ENCODE peak calls at places on chromosomes 16 and 17, in five cellular contexts. G is HFF-Myc, F is fibroblast of pulmonary artery, I is esophagus squamous epithelium, Q is sigmoid colon. U is an unnamed sample.

GRCh38 chr17:266701-267656 is 85.5 kb upstream of the DOC2B start:
- DNase-seq in I (no peak), G (no peak), F (no peak), Q (peak), U (no peak)

GRCh38 chr17:35890774-35891155 is 10.6 kb upstream of the CCL5 start:
- DNase-seq in F (no peak), Q (no peak), I (no peak), G (no peak), U (no peak)

GRCh38 chr17:74351552-74352210 is 10.0 kb downstream of the BTBD17 start:
- DNase-seq in Q (no peak), G (no peak), F (no peak), I (no peak), U (no peak)

GRCh38 chr17:3818786-3819185 is 17.8 kb upstream of the ITGAE start:
- DNase-seq in G (no peak), F (peak), I (no peak), Q (no peak), U (no peak)

GRCh38 chr17:38602862-38603785 is 2.6 kb downstream of the SRCIN1 start:
- DNase-seq in F (no peak), I (no peak), Q (no peak), G (no peak), U (no peak)

GRCh38 chr17:65660947-65661346 is 99.5 kb upstream of the AXIN2 start:
- DNase-seq in F (peak), Q (no peak), I (no peak), G (peak), U (no peak)

GRCh38 chr17:48671697-48672171 is 45.6 kb upstream of the HOXB9 start:
- DNase-seq in G (peak), F (peak), Q (peak), I (no peak), U (no peak)

GRCh38 chr17:339193-340061 is 13.2 kb downstream of the RPH3AL start:
- DNase-seq in F (no peak), I (no peak), Q (peak), G (no peak), U (no peak)

GRCh38 chr17:59361386-59361785 is 29.9 kb downstream of the YPEL2 start:
- DNase-seq in F (peak), G (no peak), I (no peak), Q (no peak), U (no peak)

GRCh38 chr17:67322039-67322787 is 44.2 kb downstream of the PSMD12 start:
- DNase-seq in I (no peak), G (no peak), F (no peak), Q (no peak), U (no peak)

GRCh38 chr16:24572069-24572468 is 32.7 kb downstream of the RBBP6 start:
- DNase-seq in Q (no peak), F (no peak), I (no peak), G (no peak), U (no peak)

GRCh38 chr16:75653926-75654325 is 6.4 kb downstream of the TERF2IP start:
- DNase-seq in F (no peak), Q (no peak), I (no peak), G (peak), U (no peak)

DNA sequence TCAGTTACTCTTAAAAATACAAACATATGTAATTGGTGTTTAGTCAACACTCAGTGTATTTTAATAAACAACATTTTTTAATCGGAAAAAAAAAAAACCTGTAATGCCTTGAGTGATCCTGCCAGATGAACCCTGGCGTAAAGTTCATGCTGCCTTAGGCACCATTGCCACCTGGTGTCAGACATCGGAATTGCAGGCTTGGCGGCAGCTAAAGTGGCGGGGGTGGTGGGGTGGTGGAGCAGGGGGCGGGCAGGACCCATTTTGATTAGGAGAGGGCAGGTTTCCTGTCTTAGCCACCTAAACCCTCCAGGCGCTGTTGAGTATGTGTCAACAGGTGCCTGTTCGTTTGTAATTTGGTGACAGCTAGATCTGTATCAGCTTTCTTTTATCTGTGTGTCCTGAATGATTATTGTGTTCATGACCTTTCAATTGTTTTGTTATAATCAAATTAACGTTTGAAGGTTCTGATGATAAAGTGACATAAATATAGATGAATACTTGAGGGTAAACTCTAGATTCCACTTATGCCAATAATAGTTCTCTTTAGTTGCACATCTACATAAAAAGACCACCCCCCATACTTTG is 588.7 kb downstream of the CDH13 start:
- DNase-seq in G (peak), I (no peak), Q (no peak), F (peak), U (peak)
- TF ChIP-seq CTCF in G (peak), I (peak), Q (peak), F (peak), U (peak)

GRCh38 chr17:1709403-1709891 is 730 bp downstream of the TLCD2 start:
- DNase-seq in I (no peak), G (no peak), Q (no peak), F (no peak), U (no peak)
- H3K4me3 ChIP-seq in I (peak), G (peak), Q (peak), F (peak), U (no peak)

GRCh38 chr17:77644981-77645380 is 313.5 kb upstream of the TNRC6C start:
- DNase-seq in Q (no peak), F (no peak), I (no peak), G (no peak), U (no peak)
- TF ChIP-seq CTCF in Q (no peak), F (no peak), I (no peak), G (no peak), U (peak)

GRCh38 chr16:70576431-70577255 is 53.0 kb downstream of the SF3B3 start:
- DNase-seq in I (no peak), Q (no peak), F (peak), G (peak), U (peak)
- H3K4me3 ChIP-seq in I (no peak), Q (no peak), F (no peak), G (no peak), U (no peak)

GRCh38 chr17:57609125-57609877 is 135.8 kb downstream of the CCDC182 start:
- DNase-seq in I (no peak), Q (no peak), F (no peak), G (no peak), U (no peak)

GRCh38 chr17:57612202-57613071 is 132.7 kb downstream of the CCDC182 start:
- DNase-seq in Q (no peak), F (no peak), G (no peak), I (no peak), U (no peak)

GRCh38 chr17:57607553-57608120 is 137.5 kb downstream of the CCDC182 start:
- DNase-seq in G (no peak), F (no peak), Q (no peak), I (no peak), U (no peak)

GRCh38 chr17:57608369-57609124 is 136.6 kb downstream of the CCDC182 start:
- DNase-seq in Q (no peak), F (no peak), I (no peak), G (no peak), U (no peak)

GRCh38 chr17:57609878-57610270 is 135.2 kb downstream of the CCDC182 start:
- DNase-seq in I (no peak), F (no peak), Q (no peak), G (no peak), U (no peak)
- TF ChIP-seq CTCF in I (no peak), F (no peak), Q (no peak), G (no peak), U (no peak)

DNA sequence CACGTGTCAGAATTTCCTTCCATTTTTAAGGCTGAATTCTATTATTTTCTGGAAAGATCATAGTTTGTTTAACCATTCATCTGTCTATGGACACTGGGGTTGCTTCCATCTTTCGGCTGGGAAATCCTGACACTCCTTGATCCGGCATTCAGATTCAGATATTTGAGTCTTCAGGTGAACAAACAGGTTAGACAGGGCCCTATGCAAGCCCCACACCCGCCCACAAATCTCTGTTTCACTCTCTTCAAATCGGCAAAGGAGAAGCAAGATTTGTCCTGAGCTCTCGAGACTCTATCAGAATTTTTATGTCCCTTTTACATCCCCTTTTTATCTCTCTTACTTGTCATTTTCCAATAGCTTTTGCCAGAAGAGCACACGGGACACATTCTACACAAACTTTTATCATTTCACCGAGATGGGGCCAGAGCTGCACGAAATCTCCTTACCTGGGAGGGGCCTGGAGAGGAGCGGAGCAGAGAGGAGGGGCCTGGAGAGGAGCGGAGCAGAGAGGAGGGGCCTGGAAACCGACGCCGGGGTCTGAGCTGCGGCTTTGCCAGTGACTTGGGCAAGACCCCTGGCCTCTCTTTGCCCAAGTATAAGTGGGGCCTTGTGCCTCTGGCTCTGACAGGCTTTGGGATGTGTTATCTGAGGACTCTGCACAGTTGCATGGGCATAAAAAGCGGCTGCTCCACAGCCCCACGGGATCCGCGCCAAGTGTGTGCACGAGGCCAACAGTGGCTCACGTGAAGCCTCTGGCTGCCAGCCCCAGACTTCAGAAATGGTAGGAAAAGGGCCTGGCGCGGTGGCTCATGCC is 54.3 kb upstream of the RBFOX3 start:
- DNase-seq in Q (peak), F (peak), G (no peak), I (no peak), U (no peak)
- H3K4me3 ChIP-seq in Q (peak), F (no peak), G (no peak), I (peak), U (no peak)

U was measured in GM12864.